ENCODE peak calls at places on chromosome 10, in eight cellular contexts. E is Panc1, C is WTC11, V is neural progenitor cell, A is heart right ventricle, L is GM12865, U is AG04450, Z is fibroblast of lung. M is an unnamed sample.

GRCh38 chr10:113982745-113983144 is 60.9 kb upstream of the ADRB1 start:
- DNase-seq in E (no peak), C (no peak), V (no peak), A (no peak), L (peak; percentile 90), U (no peak), Z (no peak), M (no peak)

GRCh38 chr10:71553371-71553900 is 156.7 kb downstream of the CDH23 start:
- DNase-seq in E (no peak), C (no peak), V (peak; percentile 48), A (no peak), L (no peak), U (no peak), Z (no peak), M (no peak)

GRCh38 chr10:75507469-75507868 is 76.0 kb downstream of the LRMDA start:
- DNase-seq in E (no peak), C (no peak), V (no peak), A (no peak), L (no peak), U (no peak), Z (no peak), M (no peak)

GRCh38 chr10:86311900-86312299 is 54.7 kb downstream of the GRID1 start:
- DNase-seq in E (no peak), C (no peak), V (no peak), A (no peak), L (no peak), U (no peak), Z (no peak), M (no peak)

GRCh38 chr10:12730809-12731519 is 270.5 kb downstream of the CCDC3 start:
- DNase-seq in E (no peak), C (no peak), V (no peak), A (no peak), L (no peak), U (no peak), Z (peak; percentile 18), M (no peak)

GRCh38 chr10:97499561-97500296 is 1.0 kb downstream of the UBTD1 start:
- DNase-seq in E (no peak), C (no peak), V (peak; percentile 32), A (peak; percentile 74), L (no peak), U (no peak), Z (peak; percentile 78), M (peak; percentile 30)

GRCh38 chr10:53997953-53998352 is 803.1 kb downstream of the PCDH15 start:
- DNase-seq in E (no peak), C (no peak), V (peak; percentile 3), A (no peak), L (no peak), U (no peak), Z (peak; percentile 18), M (no peak)

GRCh38 chr10:33293081-33293480 is 41.4 kb downstream of the NRP1 start:
- DNase-seq in E (no peak), C (no peak), V (no peak), A (no peak), L (no peak), U (no peak), Z (no peak), M (no peak)

GRCh38 chr10:125878957-125879835 is 1.9 kb downstream of the DHX32 start:
- DNase-seq in E (peak; percentile 89), C (no peak), V (no peak), A (no peak), L (no peak), U (peak; percentile 80), Z (peak; percentile 93), M (no peak)

GRCh38 chr10:90787906-90788491 is 69.8 kb downstream of the HTR7 start:
- DNase-seq in E (peak; percentile 18), C (peak; percentile 50), V (peak; percentile 54), A (no peak), L (peak; percentile 51), U (no peak), Z (peak; percentile 57), M (peak; percentile 41)

GRCh38 chr10:51010977-51011376 is 63.3 kb upstream of the PRKG1 start:
- DNase-seq in E (peak; percentile 13), C (no peak), V (peak; percentile 57), A (no peak), L (peak; percentile 41), U (no peak), Z (peak; percentile 63), M (no peak)

GRCh38 chr10:71587941-71588573 is 131.5 kb downstream of the C10orf105 start:
- DNase-seq in E (no peak), C (no peak), V (no peak), A (no peak), L (no peak), U (no peak), Z (no peak), M (no peak)

GRCh38 chr10:128150551-128150950 is 24.3 kb upstream of the MKI67 start:
- DNase-seq in E (no peak), C (no peak), V (peak; percentile 11), A (no peak), L (no peak), U (no peak), Z (no peak), M (no peak)

GRCh38 chr10:115402690-115403089 is 309.5 kb downstream of the ATRNL1 start:
- DNase-seq in E (no peak), C (no peak), V (no peak), A (no peak), L (no peak), U (no peak), Z (peak; percentile 79), M (no peak)

GRCh38 chr10:75418287-75418686 is 13.1 kb upstream of the LRMDA start:
- DNase-seq in E (no peak), C (no peak), V (no peak), A (no peak), L (no peak), U (no peak), Z (no peak), M (no peak)

DNA sequence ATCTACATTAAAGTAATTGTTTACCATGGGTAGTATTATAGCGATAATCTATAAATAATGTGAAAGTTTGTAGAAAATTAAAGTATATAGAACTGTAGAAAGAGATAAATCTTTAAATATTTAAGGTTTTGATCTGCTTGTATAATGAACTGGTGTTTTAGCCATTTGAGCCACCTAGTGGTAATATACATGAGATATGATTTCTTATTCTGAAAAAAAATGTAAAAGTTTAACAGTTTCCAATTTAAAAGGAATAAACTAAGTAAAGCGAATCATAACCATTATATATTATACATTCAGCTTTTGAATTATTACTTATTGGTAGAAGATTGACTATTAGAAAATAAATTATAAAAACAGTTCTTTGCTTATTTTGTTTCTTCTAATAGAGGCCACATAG is 91.2 kb downstream of the OTUD1 start:
- DNase-seq in E (no peak), C (no peak), V (no peak), A (no peak), L (peak; percentile 6), U (no peak), Z (peak; percentile 59), M (no peak)
- TF ChIP-seq CTCF in E (no peak), C (no peak), V (no peak), A (peak; percentile 44), L (peak; percentile 23), U (peak; percentile 47), Z (peak; percentile 36), M (peak; percentile 68)

DNA sequence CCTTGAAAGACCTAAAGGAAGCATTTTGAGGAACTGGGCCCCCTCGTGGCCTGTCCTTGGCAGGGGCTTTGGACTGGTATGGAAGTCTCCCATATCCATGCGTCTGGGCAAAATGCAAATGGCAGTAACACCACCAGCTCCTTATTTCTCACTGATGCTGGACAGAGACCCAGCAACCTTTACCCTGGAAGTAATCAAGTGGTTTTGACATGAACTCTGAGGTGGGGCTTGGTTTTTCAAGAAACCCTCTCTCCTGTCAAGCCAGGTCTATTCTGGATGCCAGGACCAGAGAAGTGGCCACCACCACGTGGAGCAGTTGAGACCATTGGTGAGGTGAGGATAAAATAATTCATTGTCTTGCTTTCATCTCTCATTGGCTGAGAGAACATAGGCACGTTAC is 84.4 kb downstream of the OTUD1 start:
- DNase-seq in E (no peak), C (no peak), V (no peak), A (no peak), L (no peak), U (no peak), Z (no peak), M (no peak)
- TF ChIP-seq CTCF in E (no peak), C (no peak), V (peak; percentile 19), A (no peak), L (peak; percentile 9), U (no peak), Z (no peak), M (no peak)

DNA sequence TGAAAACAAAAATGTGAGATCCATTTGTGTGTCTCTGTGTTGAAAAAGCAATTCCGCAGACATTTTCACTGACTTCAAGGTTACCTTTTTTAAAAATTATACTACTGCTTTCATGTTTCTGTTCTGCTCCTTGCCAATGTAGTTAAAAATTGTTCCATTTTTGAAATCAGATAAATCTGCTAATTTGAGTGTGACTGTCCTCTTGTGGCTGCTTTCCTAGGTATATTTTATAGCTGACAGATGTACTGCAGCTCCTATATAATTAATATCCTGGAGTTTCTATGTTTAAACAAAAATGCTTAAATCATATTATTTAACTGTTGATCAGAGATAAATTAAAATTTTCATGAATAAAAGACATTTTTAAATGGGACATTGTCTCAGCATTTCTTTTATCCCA is 177.6 kb upstream of the LRRTM3 start:
- DNase-seq in E (no peak), C (no peak), V (no peak), A (no peak), L (no peak), U (no peak), Z (no peak), M (no peak)
- TF ChIP-seq CTCF in E (no peak), C (no peak), V (no peak), A (no peak), L (no peak), U (no peak), Z (peak; percentile 13), M (no peak)

GRCh38 chr10:76665029-76665428 is 972.6 kb downstream of the KCNMA1 start:
- DNase-seq in E (no peak), C (no peak), V (no peak), A (no peak), L (no peak), U (no peak), Z (peak; percentile 41), M (no peak)

GRCh38 chr10:76667307-76668012 is 970.1 kb downstream of the KCNMA1 start:
- DNase-seq in E (no peak), C (no peak), V (no peak), A (no peak), L (no peak), U (no peak), Z (peak; percentile 28), M (no peak)

DNA sequence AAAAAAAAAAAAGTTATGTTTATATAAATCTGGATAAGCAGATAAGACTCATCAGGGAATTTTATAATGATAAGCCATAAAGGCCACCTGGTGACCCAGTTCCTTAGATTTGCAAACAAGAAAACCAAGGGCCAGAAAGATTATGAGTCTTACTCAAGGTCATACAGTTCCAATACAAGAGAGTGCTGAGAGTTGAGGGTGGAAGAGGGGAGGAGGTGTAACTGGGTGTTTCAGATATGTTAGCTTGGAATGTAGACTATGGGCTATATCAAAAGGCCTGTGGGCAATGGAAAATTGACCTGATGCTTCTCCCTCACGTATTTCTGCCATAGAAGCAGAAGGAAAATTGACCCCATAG is 969.6 kb downstream of the KCNMA1 start:
- DNase-seq in E (no peak), C (no peak), V (no peak), A (no peak), L (no peak), U (no peak), Z (no peak), M (no peak)
- TF ChIP-seq CTCF in E (no peak), C (no peak), V (no peak), A (no peak), L (no peak), U (no peak), Z (no peak), M (no peak)

M was measured in neural crest cell.